ENCODE peak calls at places on chromosomes 7 and 10, in six cellular contexts. M, W, U, Y, J and B are unnamed samples.

GRCh38 chr10:3806603-3807002 is 21.6 kb upstream of the KLF6 start:
- DNase-seq in M (peak), W (peak), U (no peak), Y (peak), J (no peak), B (no peak)

GRCh38 chr7:54664235-54665228 is 94.5 kb downstream of the SEC61G start:
- DNase-seq in M (peak), W (peak), U (peak), Y (peak), J (no peak), B (no peak)

GRCh38 chr7:129110575-129111376 is 33.7 kb upstream of the TSPAN33 start:
- DNase-seq in M (no peak), W (no peak), U (peak), Y (peak), J (no peak), B (no peak)

GRCh38 chr7:24402655-24403054 is 118.7 kb downstream of the NPY start:
- DNase-seq in M (no peak), W (no peak), U (no peak), Y (no peak), J (no peak), B (no peak)

GRCh38 chr7:18607025-18607424 is 111.5 kb downstream of the HDAC9 start:
- DNase-seq in M (peak), W (no peak), U (no peak), Y (no peak), J (no peak), B (no peak)

GRCh38 chr7:48389977-48390376 is 218.7 kb downstream of the ABCA13 start:
- DNase-seq in M (peak), W (no peak), U (no peak), Y (peak), J (no peak), B (no peak)

GRCh38 chr7:54773472-54774399 is 14.7 kb upstream of the SEC61G start:
- DNase-seq in M (peak), W (peak), U (peak), Y (peak), J (peak), B (peak)

GRCh38 chr10:93062499-93063216 is 2.1 kb downstream of the CYP26C1 start:
- DNase-seq in M (no peak), W (peak), U (peak), Y (no peak), J (peak), B (no peak)

GRCh38 chr7:3673524-3673923 is 372.5 kb downstream of the SDK1 start:
- DNase-seq in M (peak), W (no peak), U (peak), Y (peak), J (peak), B (peak)

GRCh38 chr10:7133958-7134357 is 276.9 kb downstream of the SFMBT2 start:
- DNase-seq in M (no peak), W (no peak), U (no peak), Y (no peak), J (no peak), B (no peak)

GRCh38 chr7:146510088-146510680 is 393.6 kb downstream of the CNTNAP2 start:
- DNase-seq in M (no peak), W (no peak), U (no peak), Y (no peak), J (no peak), B (no peak)

GRCh38 chr10:99329238-99329890 is at the start of gene CNNM1:
- DNase-seq in M (no peak), W (no peak), U (peak), Y (peak), J (no peak), B (peak)

GRCh38 chr7:37516610-37517108 is 68.0 kb upstream of the ELMO1 start:
- DNase-seq in M (no peak), W (no peak), U (no peak), Y (no peak), J (no peak), B (no peak)